ENCODE peak calls at places on chromosome 1, in six cellular contexts. One of them, this sample, is unnamed.

GRCh38 chr1:101474039-101474665 is 237.3 kb downstream of the S1PR1 start:
- DNase-seq in Panc1: no peak
- DNase-seq in stomach: no peak
- DNase-seq in K562: peak
- DNase-seq in GM23338: peak
- DNase-seq in HL-60: peak
- DNase-seq in this sample: no peak

GRCh38 chr1:8463144-8463927 is 145.4 kb downstream of the SLC45A1 start:
- DNase-seq in HL-60: no peak
- DNase-seq in stomach: peak
- DNase-seq in GM23338: no peak
- DNase-seq in Panc1: no peak
- DNase-seq in K562: peak
- DNase-seq in this sample: no peak

GRCh38 chr1:228004887-228005462 is 1.8 kb upstream of the WNT3A start:
- DNase-seq in HL-60: no peak
- DNase-seq in GM23338: peak
- DNase-seq in Panc1: no peak
- DNase-seq in K562: no peak
- DNase-seq in stomach: peak
- DNase-seq in this sample: peak

GRCh38 chr1:179164494-179164893 is 65.0 kb downstream of the ABL2 start:
- DNase-seq in stomach: no peak
- DNase-seq in GM23338: peak
- DNase-seq in K562: no peak
- DNase-seq in HL-60: no peak
- DNase-seq in Panc1: no peak
- DNase-seq in this sample: no peak

GRCh38 chr1:225825606-225826005 is 15.7 kb downstream of the EPHX1 start:
- DNase-seq in K562: no peak
- DNase-seq in stomach: no peak
- DNase-seq in HL-60: no peak
- DNase-seq in GM23338: no peak
- DNase-seq in Panc1: no peak
- DNase-seq in this sample: no peak

GRCh38 chr1:204275695-204276596 is 62.2 kb upstream of the GOLT1A start:
- DNase-seq in HL-60: no peak
- DNase-seq in GM23338: no peak
- DNase-seq in K562: no peak
- DNase-seq in Panc1: no peak
- DNase-seq in stomach: no peak
- DNase-seq in this sample: no peak

GRCh38 chr1:46401964-46402626 is 8.0 kb downstream of the FAAH start:
- DNase-seq in K562: peak
- DNase-seq in stomach: peak
- DNase-seq in HL-60: peak
- DNase-seq in GM23338: peak
- DNase-seq in Panc1: no peak
- DNase-seq in this sample: peak

GRCh38 chr1:41365772-41366427 is 4.7 kb downstream of the FOXO6 start:
- DNase-seq in stomach: peak
- DNase-seq in GM23338: peak
- DNase-seq in K562: no peak
- DNase-seq in HL-60: no peak
- DNase-seq in Panc1: no peak
- DNase-seq in this sample: no peak

GRCh38 chr1:40306296-40306695 is 10.8 kb downstream of the COL9A2 start:
- DNase-seq in HL-60: no peak
- DNase-seq in GM23338: no peak
- DNase-seq in Panc1: no peak
- DNase-seq in stomach: peak
- DNase-seq in K562: no peak
- DNase-seq in this sample: peak

GRCh38 chr1:185373813-185374524 is 56.9 kb upstream of the IVNS1ABP start:
- DNase-seq in GM23338: no peak
- DNase-seq in HL-60: no peak
- DNase-seq in stomach: no peak
- DNase-seq in Panc1: no peak
- DNase-seq in K562: no peak
- DNase-seq in this sample: no peak

GRCh38 chr1:65059930-65060538 is 88.0 kb upstream of the AK4 start:
- DNase-seq in HL-60: no peak
- DNase-seq in stomach: no peak
- DNase-seq in GM23338: peak
- DNase-seq in Panc1: no peak
- DNase-seq in K562: peak
- DNase-seq in this sample: no peak

GRCh38 chr1:93554883-93555872 is 107.3 kb downstream of the FNBP1L start:
- DNase-seq in HL-60: no peak
- DNase-seq in Panc1: no peak
- DNase-seq in GM23338: no peak
- DNase-seq in stomach: no peak
- DNase-seq in K562: peak
- DNase-seq in this sample: no peak

GRCh38 chr1:28437260-28437923 is 67.9 kb downstream of the PHACTR4 start:
- DNase-seq in HL-60: no peak
- DNase-seq in stomach: no peak
- DNase-seq in GM23338: no peak
- DNase-seq in Panc1: peak
- DNase-seq in K562: peak
- DNase-seq in this sample: peak

GRCh38 chr1:106534612-106535011 is 521.9 kb upstream of the PRMT6 start:
- DNase-seq in GM23338: peak
- DNase-seq in K562: no peak
- DNase-seq in HL-60: no peak
- DNase-seq in Panc1: no peak
- DNase-seq in stomach: no peak
- DNase-seq in this sample: no peak

GRCh38 chr1:13965770-13966398 is 265.9 kb downstream of the PRDM2 start:
- DNase-seq in HL-60: no peak
- DNase-seq in stomach: peak
- DNase-seq in K562: peak
- DNase-seq in GM23338: peak
- DNase-seq in Panc1: no peak
- DNase-seq in this sample: peak

GRCh38 chr1:222757673-222758268 is 20.8 kb downstream of the FAM177B start:
- DNase-seq in GM23338: no peak
- DNase-seq in K562: no peak
- DNase-seq in stomach: no peak
- DNase-seq in HL-60: no peak
- DNase-seq in Panc1: no peak
- DNase-seq in this sample: no peak

GRCh38 chr1:230091473-230092231 is 24.6 kb downstream of the GALNT2 start:
- DNase-seq in HL-60: no peak
- DNase-seq in stomach: no peak
- DNase-seq in Panc1: no peak
- DNase-seq in GM23338: no peak
- DNase-seq in K562: no peak
- DNase-seq in this sample: no peak

GRCh38 chr1:163161337-163161736 is 41.4 kb downstream of the RGS5 start:
- DNase-seq in GM23338: no peak
- DNase-seq in K562: no peak
- DNase-seq in stomach: no peak
- DNase-seq in HL-60: no peak
- DNase-seq in Panc1: no peak
- DNase-seq in this sample: no peak

GRCh38 chr1:93801471-93801870 is 77.5 kb downstream of the DNTTIP2 start:
- DNase-seq in GM23338: no peak
- DNase-seq in HL-60: no peak
- DNase-seq in K562: no peak
- DNase-seq in stomach: no peak
- DNase-seq in Panc1: no peak
- DNase-seq in this sample: no peak

GRCh38 chr1:64242895-64243756 is 39.7 kb downstream of the UBE2U start:
- DNase-seq in HL-60: no peak
- DNase-seq in K562: peak
- DNase-seq in stomach: no peak
- DNase-seq in GM23338: peak
- DNase-seq in Panc1: no peak
- DNase-seq in this sample: no peak

DNA sequence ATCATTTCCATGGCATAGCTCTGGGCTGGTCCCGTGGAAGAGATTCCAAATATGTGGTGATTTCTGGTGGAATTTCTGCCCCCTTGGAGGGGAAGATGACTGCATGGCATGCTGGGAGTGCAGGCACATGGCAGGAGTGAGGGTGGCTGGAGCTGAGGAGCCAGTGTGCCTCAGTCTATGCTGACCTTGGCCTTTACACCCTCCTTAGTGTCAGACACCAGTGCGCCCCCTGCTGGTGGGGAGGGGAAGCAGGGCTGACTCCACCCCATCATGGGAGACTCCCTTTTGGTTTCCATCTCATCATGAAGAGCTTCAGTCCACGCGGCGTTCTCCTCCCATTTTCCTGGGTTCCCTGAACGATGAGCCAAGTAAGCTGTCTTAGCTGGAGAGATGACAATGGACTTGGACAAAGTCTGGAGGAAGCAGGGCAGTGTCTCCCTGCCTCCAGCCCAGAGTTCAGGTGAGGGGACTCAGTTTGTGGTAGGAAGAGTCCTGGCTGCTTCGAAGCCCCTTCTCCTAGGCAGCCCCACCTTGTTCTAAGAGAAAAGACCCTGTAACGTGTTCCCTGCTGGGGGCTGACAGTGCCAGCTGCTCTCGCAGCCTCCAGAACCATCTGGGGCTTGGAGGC is 10.3 kb downstream of the ALX3 start:
- DNase-seq in K562: peak
- DNase-seq in Panc1: peak
- DNase-seq in GM23338: peak
- DNase-seq in HL-60: peak
- DNase-seq in stomach: peak
- DNase-seq in this sample: no peak
- TF ChIP-seq CTCF in K562: peak
- TF ChIP-seq CTCF in Panc1: peak
- TF ChIP-seq CTCF in GM23338: peak
- TF ChIP-seq CTCF in HL-60: peak
- TF ChIP-seq CTCF in stomach: peak
- TF ChIP-seq CTCF in this sample: peak

DNA sequence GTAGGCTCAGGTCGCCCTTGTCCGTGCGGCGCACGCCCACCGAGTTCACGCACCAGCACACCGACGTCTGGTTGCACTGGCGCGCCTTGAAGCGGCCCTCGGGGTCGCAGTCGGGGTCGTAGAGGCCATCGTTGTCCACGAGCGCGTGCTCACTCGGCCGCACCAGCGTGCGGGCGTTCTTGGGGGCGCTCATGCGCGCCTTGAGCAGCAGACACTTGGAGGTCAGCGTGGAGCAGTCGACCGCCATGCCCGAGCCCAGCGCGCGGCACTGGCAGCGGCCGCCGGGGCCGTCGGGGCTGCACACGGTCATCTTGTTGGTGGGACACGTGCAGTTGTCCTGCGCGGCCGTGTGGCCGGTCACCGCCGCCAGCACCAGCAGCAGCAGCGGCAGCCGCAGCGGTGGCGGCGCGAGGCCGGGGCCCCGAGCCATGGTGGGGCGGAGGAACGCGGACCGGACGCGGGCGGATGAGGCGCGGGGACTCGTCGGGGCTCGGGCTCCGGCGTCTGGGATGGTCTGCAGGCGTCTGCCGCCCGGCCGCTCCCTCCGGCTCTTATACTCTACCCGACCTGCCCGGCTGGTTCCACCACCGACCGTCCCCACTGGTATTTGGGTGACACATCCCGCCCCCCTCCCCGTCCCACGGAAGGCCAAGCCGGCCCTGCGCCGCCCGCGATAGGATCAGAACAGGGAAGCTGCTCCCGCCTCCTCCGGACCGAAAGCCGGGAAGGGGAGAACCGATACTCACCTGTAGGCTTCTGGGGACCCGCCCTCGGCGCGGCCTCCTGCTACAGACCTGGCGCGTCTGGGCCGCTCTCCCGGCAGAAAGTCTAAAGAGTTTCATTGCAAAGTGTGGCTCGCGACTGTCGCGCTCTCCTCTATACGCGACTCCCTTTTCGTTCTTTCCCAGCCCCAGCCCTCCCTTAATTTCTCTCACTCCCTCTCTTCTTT is at the start of gene TACSTD2:
- DNase-seq in HL-60: no peak
- DNase-seq in stomach: peak
- DNase-seq in K562: no peak
- DNase-seq in GM23338: peak
- DNase-seq in Panc1: no peak
- DNase-seq in this sample: peak
- TF ChIP-seq POLR2AphosphoS5 in HL-60: no peak
- TF ChIP-seq POLR2AphosphoS5 in stomach: no peak
- TF ChIP-seq POLR2AphosphoS5 in K562: no peak
- TF ChIP-seq POLR2AphosphoS5 in GM23338: no peak
- TF ChIP-seq POLR2AphosphoS5 in Panc1: no peak
- TF ChIP-seq POLR2AphosphoS5 in this sample: no peak

DNA sequence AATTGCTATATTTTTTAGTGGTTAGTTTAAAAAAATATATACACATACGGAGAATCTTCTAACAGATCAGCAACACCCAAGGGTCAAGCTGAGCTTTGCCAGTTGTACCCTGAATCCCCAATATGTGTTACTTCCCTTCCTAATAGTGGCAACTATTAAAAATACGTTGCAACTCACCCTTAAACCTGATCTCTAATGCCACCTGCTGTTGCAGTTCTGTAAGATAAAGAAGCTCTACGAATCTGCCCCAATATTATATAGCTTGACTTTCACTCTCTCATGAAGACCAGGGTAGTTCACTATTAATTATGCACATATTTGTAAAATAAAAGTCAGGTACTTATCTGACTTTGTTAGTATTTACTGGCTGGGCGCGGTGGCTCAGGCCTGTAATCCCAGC is 58.4 kb downstream of the ASH1L start:
- DNase-seq in HL-60: no peak
- DNase-seq in K562: peak
- DNase-seq in Panc1: peak
- DNase-seq in GM23338: peak
- DNase-seq in stomach: no peak
- DNase-seq in this sample: no peak
- TF ChIP-seq CTCF in HL-60: no peak
- TF ChIP-seq CTCF in K562: peak
- TF ChIP-seq CTCF in Panc1: no peak
- TF ChIP-seq CTCF in GM23338: peak
- TF ChIP-seq CTCF in stomach: no peak
- TF ChIP-seq CTCF in this sample: peak

DNA sequence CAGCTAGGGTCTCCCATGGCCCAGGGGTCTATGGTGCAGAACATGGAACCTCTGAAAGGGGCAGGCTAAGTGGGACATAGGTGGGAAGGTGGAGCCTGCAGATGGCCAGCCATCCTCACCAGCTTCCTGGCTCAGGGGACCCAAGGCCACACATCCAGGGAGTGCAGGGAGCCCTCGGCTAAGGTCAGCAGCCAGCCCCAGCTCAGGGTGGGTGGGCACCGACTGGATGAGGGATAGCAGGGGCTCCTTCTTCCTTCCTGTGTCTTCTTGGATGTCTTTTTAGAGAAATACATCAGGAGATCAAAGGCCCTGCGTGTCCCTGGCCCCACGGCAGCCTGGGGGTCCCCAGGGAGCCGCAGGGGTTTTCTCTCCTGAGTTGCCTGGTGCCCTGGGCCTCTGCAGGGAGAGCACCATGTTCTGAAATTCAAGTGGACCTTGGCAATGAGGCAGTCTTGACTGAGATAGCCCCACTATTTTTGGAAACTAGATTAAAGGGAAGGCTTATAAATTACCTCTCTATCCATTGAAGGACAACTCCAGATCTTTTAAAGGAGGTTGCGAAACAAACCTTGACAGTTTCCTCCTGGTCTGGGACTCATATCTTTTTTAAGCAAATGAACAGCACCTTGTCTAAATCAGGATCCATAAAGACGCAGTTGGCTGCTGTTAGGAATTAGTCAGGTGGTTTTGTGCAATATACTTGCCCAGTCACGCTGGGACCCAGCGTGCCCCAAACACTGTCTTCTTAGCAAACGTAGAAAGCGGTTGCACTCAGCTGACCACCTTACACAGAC is 242.4 kb downstream of the TOMM20 start:
- DNase-seq in GM23338: no peak
- DNase-seq in stomach: no peak
- DNase-seq in HL-60: peak
- DNase-seq in K562: no peak
- DNase-seq in Panc1: no peak
- DNase-seq in this sample: no peak
- TF ChIP-seq POLR2AphosphoS5 in GM23338: no peak
- TF ChIP-seq POLR2AphosphoS5 in stomach: no peak
- TF ChIP-seq POLR2AphosphoS5 in HL-60: no peak
- TF ChIP-seq POLR2AphosphoS5 in K562: no peak
- TF ChIP-seq POLR2AphosphoS5 in Panc1: no peak
- TF ChIP-seq POLR2AphosphoS5 in this sample: no peak

This sample was measured in breast epithelium.